ENCODE peak calls at places on chromosomes 6 and 20, in six cellular contexts. B is osteoblast, X is GM23338, P is A549, O is heart left ventricle, Y is body of pancreas. L is an unnamed sample. For H3K4me1, the result is how much of the 10 kb centered on the place peaks cover.

GRCh38 chr6:6105472-6106036 is 98.8 kb upstream of the NRN1 start:
- DNase-seq in Y (no peak), O (no peak), B (no peak), X (peak), P (no peak), L (no peak)

GRCh38 chr20:58366866-58367265 is 22.2 kb upstream of the VAPB start:
- DNase-seq in Y (no peak), X (no peak), B (no peak), P (no peak), O (no peak), L (no peak)

GRCh38 chr20:49028684-49029083 is 17.4 kb upstream of the CSE1L start:
- DNase-seq in X (peak), Y (no peak), P (peak), O (no peak), B (peak), L (no peak)

GRCh38 chr6:155162682-155163081 is 101.1 kb upstream of the CLDN20 start:
- DNase-seq in X (no peak), Y (no peak), P (no peak), B (no peak), O (no peak), L (no peak)

GRCh38 chr6:85544776-85545175 is 48.9 kb downstream of the SNX14 start:
- DNase-seq in O (no peak), Y (no peak), X (no peak), B (no peak), P (no peak), L (no peak)

GRCh38 chr20:53857723-53858236 is 212.6 kb downstream of the BCAS1 start:
- DNase-seq in X (peak), O (peak), P (no peak), B (no peak), Y (peak), L (peak)

GRCh38 chr6:78487401-78487800 is 379.9 kb upstream of the IRAK1BP1 start:
- DNase-seq in X (no peak), O (no peak), Y (no peak), P (no peak), B (peak), L (no peak)

GRCh38 chr6:101401792-101402617 is 8.5 kb downstream of the GRIK2 start:
- DNase-seq in Y (peak), O (peak), X (peak), P (no peak), B (no peak), L (no peak)

GRCh38 chr20:63972312-63973159 is 2.8 kb upstream of the ZNF512B start:
- DNase-seq in P (no peak), Y (no peak), O (peak), X (no peak), B (peak), L (peak)

GRCh38 chr6:43274916-43275597 is 23.0 kb upstream of the SLC22A7 start:
- DNase-seq in X (peak), O (no peak), B (peak), P (no peak), Y (peak), L (peak)

GRCh38 chr6:71279321-71279720 is 9.3 kb upstream of the OGFRL1 start:
- DNase-seq in B (no peak), O (no peak), X (no peak), P (no peak), Y (no peak), L (no peak)

GRCh38 chr6:56661298-56661697 is 18.6 kb upstream of the DST start:
- DNase-seq in O (no peak), P (no peak), B (peak), Y (no peak), X (peak), L (no peak)

GRCh38 chr20:17849901-17850673 is 118.5 kb downstream of the SNX5 start:
- DNase-seq in X (no peak), Y (peak), O (peak), P (peak), B (peak), L (peak)

GRCh38 chr6:14436593-14436992 is 319.0 kb downstream of the CD83 start:
- DNase-seq in X (no peak), O (no peak), B (no peak), Y (no peak), P (no peak), L (no peak)

GRCh38 chr6:100171533-100172321 is 177.7 kb upstream of the MCHR2 start:
- DNase-seq in O (no peak), X (no peak), B (no peak), P (no peak), Y (no peak), L (no peak)

GRCh38 chr6:150116195-150116800 is 26.5 kb upstream of the PPP1R14C start:
- DNase-seq in X (no peak), O (no peak), Y (no peak), P (no peak), B (no peak), L (no peak)

GRCh38 chr6:159487636-159488035 is 205.4 kb downstream of the SOD2 start:
- DNase-seq in X (no peak), P (no peak), O (no peak), Y (no peak), B (no peak), L (no peak)

GRCh38 chr20:36872857-36873256 is 3.1 kb upstream of the TLDC2 start:
- DNase-seq in B (peak), O (peak), X (no peak), P (no peak), Y (no peak), L (no peak)

GRCh38 chr20:45771182-45771759 is 20.4 kb downstream of the WFDC3 start:
- DNase-seq in X (peak), P (peak), B (peak), Y (peak), O (peak), L (peak)

GRCh38 chr6:51249798-51250197 is 431.1 kb downstream of the TFAP2B start:
- DNase-seq in X (no peak), B (no peak), P (no peak), O (no peak), Y (no peak), L (no peak)

GRCh38 chr6:82410151-82410621 is 46.6 kb downstream of the TPBG start:
- DNase-seq in B (peak), Y (no peak), P (no peak), X (no peak), O (no peak), L (no peak)

DNA sequence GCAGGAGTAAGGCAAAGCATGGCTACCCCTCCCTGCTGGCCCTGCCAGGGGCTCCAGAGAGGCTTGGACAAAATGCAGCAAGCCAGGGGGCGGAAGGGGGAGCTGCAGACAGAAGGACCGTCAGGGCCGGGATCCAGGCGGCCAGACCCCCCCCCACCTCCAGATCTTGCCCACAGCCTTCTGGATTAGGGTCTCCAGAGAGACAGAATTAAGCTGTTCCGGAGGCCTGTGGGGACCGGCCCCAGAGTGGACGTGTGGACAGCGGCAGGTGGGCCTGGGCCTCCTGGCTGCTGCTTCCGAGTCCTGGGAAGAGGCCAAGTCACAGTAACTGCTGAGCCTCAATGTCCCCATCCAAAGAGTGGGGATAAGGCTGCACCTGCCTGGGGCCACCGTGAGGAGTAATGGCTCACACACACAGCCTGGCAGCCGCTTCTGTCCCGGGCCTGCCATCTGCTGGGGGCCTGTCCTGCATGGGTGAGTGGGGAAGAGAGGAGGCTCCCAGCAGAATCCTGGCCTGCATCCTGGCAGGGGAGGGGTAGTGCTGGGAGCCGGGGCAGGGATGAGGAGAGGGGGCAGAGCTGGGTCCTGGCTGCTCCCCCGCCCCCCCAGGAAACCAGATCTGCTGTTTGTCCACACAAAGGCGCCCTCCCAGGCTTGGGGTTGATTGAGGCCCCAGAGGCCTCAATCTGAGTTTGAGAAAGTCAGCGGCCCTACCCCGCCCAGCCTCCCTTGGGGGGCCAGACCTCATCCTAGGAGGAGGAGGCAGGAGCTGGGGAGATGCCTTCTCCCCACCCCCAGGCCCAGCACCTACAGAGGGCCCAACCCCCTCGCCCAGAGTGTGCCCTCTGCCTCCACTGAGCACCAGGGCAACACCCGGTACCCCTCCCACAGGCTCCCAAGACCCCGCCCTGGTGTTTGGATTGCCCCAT is 3.9 kb downstream of the LAMA5 start:
- DNase-seq in O (peak), B (peak), P (no peak), Y (no peak), X (peak), L (peak)
- H3K4me1 ChIP-seq in O (half or more), B (under half), P (half or more), Y (half or more), X (half or more), L (under half)

GRCh38 chr6:110595112-110595511 is 118.7 kb upstream of the SLC22A16 start:
- DNase-seq in P (no peak), B (no peak), O (no peak), X (no peak), Y (no peak), L (no peak)

GRCh38 chr6:110590821-110591351 is 114.5 kb upstream of the SLC22A16 start:
- DNase-seq in B (peak), O (no peak), P (no peak), Y (no peak), X (no peak), L (no peak)

GRCh38 chr6:110593637-110594036 is 117.2 kb upstream of the SLC22A16 start:
- DNase-seq in B (no peak), O (no peak), Y (no peak), X (no peak), P (no peak), L (no peak)

GRCh38 chr6:110597754-110598153 is 121.3 kb upstream of the SLC22A16 start:
- DNase-seq in P (no peak), O (no peak), X (no peak), Y (no peak), B (no peak), L (no peak)

DNA sequence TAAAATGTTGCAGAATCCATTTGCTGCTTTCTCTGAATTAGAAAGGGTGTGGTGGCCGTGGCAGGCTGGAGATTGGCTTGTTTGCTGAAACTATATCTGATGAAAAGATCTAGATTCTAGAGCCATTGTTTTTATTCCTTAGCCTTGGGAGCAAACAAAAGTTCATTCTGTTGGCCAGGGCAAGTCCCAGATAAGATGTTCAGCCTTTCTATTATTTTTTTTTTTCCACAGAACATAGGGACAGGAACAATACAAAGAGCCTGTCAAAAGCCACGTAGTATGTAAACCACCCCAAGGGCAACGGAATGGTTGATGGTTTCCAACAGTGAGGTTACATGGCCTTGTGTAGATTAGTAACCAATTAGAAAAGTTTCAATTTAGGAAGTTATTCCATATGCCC is 119.9 kb upstream of the SLC22A16 start:
- DNase-seq in P (no peak), X (no peak), O (no peak), B (no peak), Y (no peak), L (no peak)
- TF ChIP-seq CTCF in P (no peak), X (no peak), O (no peak), B (no peak), Y (no peak), L (no peak)

DNA sequence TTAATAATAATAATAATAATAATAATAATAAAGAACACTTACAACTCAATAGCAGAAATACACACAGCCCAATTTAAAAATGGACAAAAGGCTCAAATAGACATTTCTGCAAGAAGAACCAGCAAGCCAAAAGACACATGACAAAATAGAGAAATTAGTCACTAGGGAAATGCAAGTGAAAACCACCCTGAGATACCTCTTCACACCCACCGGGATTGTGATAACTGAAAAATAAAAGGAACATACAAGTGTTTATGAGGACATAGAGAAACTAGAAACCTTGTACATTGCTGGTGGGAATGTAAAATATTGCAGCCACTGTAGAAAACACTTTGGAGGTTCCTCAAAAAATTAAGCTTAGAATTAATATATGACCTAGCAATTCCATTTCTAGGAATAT is 59.2 kb downstream of the ZDHHC14 start:
- DNase-seq in Y (no peak), B (no peak), X (no peak), P (no peak), O (no peak), L (no peak)
- H3K4me1 ChIP-seq in Y (under half), B (under half), X (under half), P (under half), O (under half), L (under half)

GRCh38 chr6:10347561-10348327 is 67.1 kb downstream of the TFAP2A start:
- DNase-seq in Y (no peak), X (no peak), B (no peak), O (no peak), P (peak), L (no peak)

GRCh38 chr6:10341605-10342004 is 73.3 kb downstream of the TFAP2A start:
- DNase-seq in O (no peak), Y (no peak), X (no peak), B (no peak), P (no peak), L (no peak)

GRCh38 chr6:10338151-10338550 is 76.7 kb downstream of the TFAP2A start:
- DNase-seq in O (no peak), X (no peak), B (no peak), Y (no peak), P (no peak), L (no peak)

DNA sequence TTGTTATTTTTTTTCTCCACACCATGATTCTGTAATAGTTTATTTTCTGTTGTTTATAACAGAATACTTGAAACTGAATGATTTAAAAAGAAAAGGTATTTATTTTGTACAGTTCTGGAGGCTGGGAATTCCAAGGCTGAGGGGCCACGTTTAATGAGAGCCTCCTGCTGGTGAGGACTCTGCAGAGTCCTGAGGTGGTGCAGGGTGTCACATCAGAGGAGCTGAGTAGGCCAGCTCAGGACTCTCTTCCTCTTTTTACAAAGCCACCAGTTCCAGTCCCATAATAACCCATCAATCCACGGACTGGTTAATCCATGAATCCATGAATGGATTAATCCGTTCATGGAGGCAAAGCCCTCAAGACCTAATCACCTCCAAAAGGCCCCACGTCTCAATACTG is 71.6 kb downstream of the TFAP2A start:
- DNase-seq in X (no peak), P (no peak), O (no peak), Y (no peak), B (no peak), L (no peak)
- TF ChIP-seq CTCF in X (peak), P (no peak), O (no peak), Y (no peak), B (no peak), L (no peak)

GRCh38 chr6:108640104-108640503 is 79.4 kb downstream of the FOXO3 start:
- DNase-seq in B (no peak), O (no peak), Y (no peak), P (no peak), X (no peak), L (no peak)

GRCh38 chr6:108638993-108639392 is 78.3 kb downstream of the FOXO3 start:
- DNase-seq in B (no peak), X (no peak), Y (peak), P (no peak), O (no peak), L (no peak)

GRCh38 chr6:108635505-108636226 is 74.9 kb downstream of the FOXO3 start:
- DNase-seq in B (no peak), X (no peak), O (no peak), P (no peak), Y (no peak), L (no peak)

GRCh38 chr6:108633436-108633835 is 72.7 kb downstream of the FOXO3 start:
- DNase-seq in O (no peak), P (no peak), Y (no peak), B (no peak), X (no peak), L (no peak)

GRCh38 chr6:108637963-108638362 is 77.2 kb downstream of the FOXO3 start:
- DNase-seq in X (no peak), P (no peak), Y (no peak), O (no peak), B (no peak), L (no peak)
- H3K4me1 ChIP-seq in X (half or more), P (under half), Y (half or more), O (half or more), B (under half), L (under half)

GRCh38 chr6:32393660-32394420 is 13.1 kb downstream of the BTNL2 start:
- DNase-seq in B (no peak), X (no peak), P (no peak), Y (no peak), O (no peak), L (no peak)
- TF ChIP-seq CTCF in B (no peak), X (no peak), P (no peak), Y (no peak), O (no peak), L (no peak)

L was measured in transverse colon.